ENCODE peak calls at places on chromosome 1, in seven cellular contexts. M is GM12878, Q is transverse colon, R is spleen, W is vagina, K is breast epithelium, Z is stomach. C is an unnamed sample.

GRCh38 chr1:155169541-155169940 is 3.6 kb downstream of the KRTCAP2 start:
- DNase-seq in K (no peak), R (peak), Q (no peak), Z (no peak), W (peak), M (no peak), C (no peak)

GRCh38 chr1:20668581-20668980 is 7.4 kb upstream of the DDOST start:
- DNase-seq in M (no peak), Q (no peak), R (no peak), W (no peak), K (no peak), Z (no peak), C (no peak)

GRCh38 chr1:165888552-165888920 is 61.1 kb downstream of the UCK2 start:
- DNase-seq in Q (no peak), W (no peak), Z (no peak), M (no peak), R (no peak), K (no peak), C (no peak)

GRCh38 chr1:164611754-164612642 is 53.0 kb downstream of the PBX1 start:
- DNase-seq in W (no peak), K (peak), Z (peak), Q (peak), M (no peak), R (no peak), C (no peak)

GRCh38 chr1:216903389-216903754 is 180.1 kb upstream of the ESRRG start:
- DNase-seq in M (no peak), K (no peak), Z (no peak), Q (no peak), W (no peak), R (no peak), C (no peak)

GRCh38 chr1:99005537-99005942 is 879 bp upstream of the PLPPR5 start:
- DNase-seq in K (no peak), R (no peak), W (no peak), M (no peak), Q (no peak), Z (no peak), C (no peak)

GRCh38 chr1:93518516-93518915 is 70.6 kb downstream of the FNBP1L start:
- DNase-seq in M (no peak), W (no peak), Z (no peak), K (no peak), Q (no peak), R (no peak), C (no peak)

GRCh38 chr1:9655127-9655723 is 3.7 kb downstream of the PIK3CD start:
- DNase-seq in W (no peak), Z (no peak), Q (no peak), K (no peak), M (no peak), R (no peak), C (no peak)

GRCh38 chr1:173016409-173016808 is 34.3 kb downstream of the TNFSF18 start:
- DNase-seq in M (no peak), R (no peak), Z (no peak), W (no peak), Q (no peak), K (no peak), C (no peak)

GRCh38 chr1:24858277-24858676 is 71.8 kb downstream of the RUNX3 start:
- DNase-seq in R (no peak), Z (no peak), W (no peak), Q (no peak), M (no peak), K (no peak), C (no peak)

GRCh38 chr1:205239078-205239477 is 11.3 kb downstream of the TMCC2 start:
- DNase-seq in W (no peak), Q (no peak), K (no peak), Z (peak), R (no peak), M (no peak), C (no peak)

DNA sequence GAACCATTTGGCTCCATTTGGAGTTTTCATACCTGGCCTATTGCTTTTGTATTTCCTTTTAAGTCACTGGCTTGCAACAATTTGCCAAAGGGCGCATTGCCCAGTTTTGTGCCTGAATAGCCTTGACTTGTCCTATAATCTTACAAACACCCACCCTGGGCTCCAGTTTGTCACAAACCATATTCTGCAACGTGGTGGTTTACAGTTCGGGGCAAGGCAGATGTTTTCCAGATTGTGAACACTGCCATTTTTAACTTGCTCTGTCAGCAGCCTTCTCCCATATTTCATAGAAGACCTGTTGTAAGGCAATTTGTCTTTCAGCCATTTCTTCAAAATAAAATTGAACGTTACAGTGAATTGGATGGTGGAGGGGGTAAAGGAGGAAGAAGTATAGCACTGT is 53.2 kb upstream of the UBE2U start:
- DNase-seq in K (peak), M (no peak), W (no peak), Z (no peak), Q (no peak), R (no peak), C (no peak)
- TF ChIP-seq POLR2AphosphoS5 in K (no peak), M (no peak), W (no peak), Z (no peak), Q (no peak), R (no peak), C (no peak)

DNA sequence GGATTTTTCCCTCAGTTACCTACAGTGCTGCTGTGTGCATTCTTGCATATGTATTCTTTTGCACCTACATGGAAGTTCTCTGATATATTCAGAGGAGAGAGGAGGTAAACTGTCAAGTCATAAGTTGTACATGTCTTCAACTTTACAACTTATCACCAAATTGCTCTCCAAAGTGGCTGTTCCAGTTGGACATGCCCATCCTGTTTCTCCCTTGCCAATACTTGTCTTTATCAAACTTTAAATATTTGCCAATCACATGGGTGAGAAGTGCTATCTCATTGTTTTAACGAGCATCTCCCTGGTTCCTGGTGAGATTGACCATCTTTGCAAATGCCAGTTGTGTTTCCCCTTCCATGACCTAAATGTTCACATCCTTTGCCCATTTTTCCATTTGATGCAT is 88.2 kb downstream of the KIF26B start:
- DNase-seq in Z (peak), K (no peak), M (no peak), Q (no peak), W (no peak), R (no peak), C (no peak)
- TF ChIP-seq POLR2AphosphoS5 in Z (no peak), K (no peak), M (no peak), Q (no peak), W (no peak), R (no peak), C (no peak)

GRCh38 chr1:113675299-113675698 is 84.0 kb downstream of the PHTF1 start:
- DNase-seq in W (no peak), Z (no peak), K (no peak), R (no peak), Q (no peak), M (no peak), C (no peak)

GRCh38 chr1:113678159-113678469 is 81.2 kb downstream of the PHTF1 start:
- DNase-seq in W (no peak), Z (no peak), Q (no peak), M (no peak), K (no peak), R (no peak), C (no peak)

GRCh38 chr1:113674591-113674990 is 84.7 kb downstream of the PHTF1 start:
- DNase-seq in Q (no peak), W (no peak), Z (no peak), M (no peak), K (no peak), R (no peak), C (peak)

GRCh38 chr1:113676524-113676923 is 82.8 kb downstream of the PHTF1 start:
- DNase-seq in Z (no peak), R (no peak), K (no peak), Q (no peak), W (no peak), M (no peak), C (no peak)

GRCh38 chr1:113677250-113678158 is 81.8 kb downstream of the PHTF1 start:
- DNase-seq in W (no peak), R (no peak), Z (no peak), M (no peak), K (no peak), Q (no peak), C (peak)
- TF ChIP-seq POLR2AphosphoS5 in W (no peak), R (no peak), Z (no peak), M (no peak), K (no peak), Q (no peak), C (no peak)

GRCh38 chr1:219177940-219178339 is 4.3 kb downstream of the LYPLAL1 start:
- DNase-seq in Q (no peak), R (no peak), W (no peak), K (no peak), Z (no peak), M (no peak), C (no peak)
- TF ChIP-seq POLR2AphosphoS5 in Q (no peak), R (no peak), W (no peak), K (no peak), Z (no peak), M (no peak), C (no peak)

GRCh38 chr1:3604468-3604974 is 6.8 kb downstream of the MEGF6 start:
- DNase-seq in R (no peak), W (no peak), Q (no peak), M (no peak), Z (no peak), K (no peak), C (no peak)
- TF ChIP-seq POLR2AphosphoS5 in R (no peak), W (no peak), Q (no peak), M (no peak), Z (no peak), K (no peak), C (no peak)

GRCh38 chr1:14930224-14930965 is 223.2 kb upstream of the TMEM51 start:
- DNase-seq in Q (no peak), K (no peak), Z (no peak), R (no peak), M (no peak), W (no peak), C (no peak)

GRCh38 chr1:14928886-14929546 is 224.5 kb upstream of the TMEM51 start:
- DNase-seq in K (no peak), W (no peak), R (no peak), Q (no peak), Z (no peak), M (no peak), C (no peak)

GRCh38 chr1:14928412-14928811 is 225.1 kb upstream of the TMEM51 start:
- DNase-seq in Q (no peak), M (no peak), R (no peak), W (no peak), K (no peak), Z (no peak), C (no peak)

GRCh38 chr1:14932034-14932638 is 221.4 kb upstream of the TMEM51 start:
- DNase-seq in M (no peak), R (no peak), Q (no peak), W (no peak), Z (no peak), K (no peak), C (no peak)

GRCh38 chr1:14929547-14930223 is 223.9 kb upstream of the TMEM51 start:
- DNase-seq in M (no peak), K (no peak), Q (peak), R (no peak), W (no peak), Z (peak), C (no peak)
- TF ChIP-seq POLR2AphosphoS5 in M (no peak), K (no peak), Q (peak), R (peak), W (peak), Z (no peak), C (no peak)

DNA sequence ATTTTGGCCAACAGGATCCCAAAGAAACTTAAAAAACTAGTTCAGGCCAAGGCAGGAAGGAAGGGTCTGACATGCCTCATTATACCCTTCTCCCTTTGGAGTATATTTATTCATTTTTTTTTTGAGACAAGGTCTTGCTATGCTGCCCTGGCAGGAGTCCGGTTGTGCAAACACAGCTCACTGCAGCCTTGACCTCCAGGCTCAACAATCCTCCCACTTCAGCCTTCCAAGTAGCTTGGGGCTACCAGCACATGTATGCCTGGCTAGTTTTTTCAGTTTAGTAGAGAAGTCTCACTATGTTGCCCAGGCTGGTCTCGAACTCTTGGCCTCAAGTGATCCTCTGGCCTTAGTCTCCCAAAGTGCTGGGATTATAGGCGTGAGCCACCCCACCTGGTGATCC is 5.2 kb downstream of the YARS1 start:
- DNase-seq in K (no peak), W (no peak), Q (no peak), R (no peak), M (no peak), Z (peak), C (no peak)
- TF ChIP-seq POLR2AphosphoS5 in K (no peak), W (no peak), Q (no peak), R (no peak), M (no peak), Z (no peak), C (no peak)

DNA sequence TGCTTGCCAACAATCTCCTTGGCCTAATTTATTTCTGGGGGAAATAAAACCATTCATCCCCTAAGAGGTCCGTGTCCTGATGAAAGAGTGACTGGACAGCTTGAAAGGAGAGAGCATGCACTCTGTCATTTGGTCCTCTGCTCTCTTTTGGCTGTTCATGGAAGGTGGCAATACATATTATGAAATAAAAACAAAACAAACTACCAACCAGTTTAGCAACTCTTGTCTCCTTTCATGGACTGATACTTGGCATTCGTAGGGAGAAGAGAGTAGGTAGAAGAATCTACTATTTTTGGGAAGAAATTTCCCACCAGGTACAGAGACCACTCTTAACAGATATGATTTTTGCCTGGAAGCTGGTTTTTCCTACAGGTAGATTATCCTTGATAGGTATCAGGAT is 746 bp upstream of the C1orf116 start:
- DNase-seq in R (no peak), W (no peak), Q (no peak), Z (no peak), M (no peak), K (no peak), C (no peak)
- TF ChIP-seq POLR2AphosphoS5 in R (no peak), W (no peak), Q (no peak), Z (no peak), M (no peak), K (no peak), C (no peak)

GRCh38 chr1:201702936-201703335 is 126.0 kb upstream of the IPO9 start:
- DNase-seq in W (no peak), Q (no peak), R (no peak), Z (no peak), M (no peak), K (no peak), C (no peak)
- TF ChIP-seq POLR2AphosphoS5 in W (no peak), Q (no peak), R (no peak), Z (no peak), M (no peak), K (no peak), C (no peak)

GRCh38 chr1:183417691-183418491 is at the start of gene NMNAT2:
- DNase-seq in W (no peak), Z (no peak), M (no peak), K (no peak), Q (no peak), R (no peak), C (no peak)
- TF ChIP-seq POLR2AphosphoS5 in W (no peak), Z (no peak), M (no peak), K (no peak), Q (no peak), R (no peak), C (no peak)

C was measured in Panc1.